ENCODE peak calls at places on chromosomes 7 and 10, in nine cellular contexts. O, E, R, J, U, Y, S, V and A are unnamed samples.

GRCh38 chr10:60480865-60481563 is 91.3 kb upstream of the ANK3 start:
- DNase-seq in E (no peak), U (peak; percentile 86), O (no peak), J (no peak), R (no peak), Y (no peak), S (no peak), V (peak; percentile 70), A (no peak)

GRCh38 chr7:6628045-6628444 is 9.1 kb upstream of the ZNF316 start:
- DNase-seq in Y (no peak), S (no peak), U (peak; percentile 63), O (no peak), V (peak; percentile 48), E (no peak), J (no peak), R (no peak), A (no peak)

GRCh38 chr7:35624299-35625186 is 70.4 kb downstream of the HERPUD2 start:
- DNase-seq in Y (peak; percentile 52), S (peak; percentile 70), U (peak; percentile 19), J (no peak), R (peak; percentile 62), V (peak; percentile 72), E (peak; percentile 89), O (peak; percentile 72), A (peak; percentile 50)

GRCh38 chr10:118108194-118109026 is 61.7 kb upstream of the RAB11FIP2 start:
- DNase-seq in U (peak; percentile 56), Y (no peak), J (no peak), O (no peak), S (no peak), E (no peak), V (peak; percentile 38), R (no peak), A (no peak)

GRCh38 chr10:6580279-6581029 is 378 bp upstream of the PRKCQ start:
- DNase-seq in J (no peak), S (peak; percentile 86), R (peak; percentile 85), O (peak; percentile 84), V (peak; percentile 59), E (peak; percentile 82), U (peak; percentile 59), Y (peak; percentile 81), A (no peak)

GRCh38 chr7:88522771-88523316 is 216.2 kb upstream of the STEAP4 start:
- DNase-seq in V (no peak), R (no peak), J (no peak), E (peak; percentile 3), Y (no peak), U (no peak), O (no peak), S (no peak), A (no peak)

GRCh38 chr10:110918633-110919348 is at the start of gene BBIP1:
- DNase-seq in V (peak; percentile 97), E (no peak), S (peak; percentile 90), U (peak; percentile 100), R (peak; percentile 96), J (no peak), Y (no peak), O (peak; percentile 100), A (no peak)

GRCh38 chr10:116621476-116621875 is 723 bp downstream of the PNLIPRP2 start:
- DNase-seq in V (no peak), Y (no peak), R (no peak), J (no peak), O (no peak), E (no peak), S (no peak), U (no peak), A (no peak)

GRCh38 chr7:131692131-131692960 is 135.9 kb upstream of the PODXL start:
- DNase-seq in R (peak; percentile 19), O (peak; percentile 69), S (peak; percentile 65), Y (peak; percentile 95), E (peak; percentile 91), J (peak; percentile 60), V (no peak), U (peak; percentile 18), A (peak; percentile 86)

GRCh38 chr10:90890347-90890746 is 18.6 kb downstream of the RPP30 start:
- DNase-seq in E (no peak), V (no peak), O (no peak), U (no peak), R (no peak), Y (no peak), J (no peak), S (no peak), A (no peak)

GRCh38 chr7:16357921-16358320 is 63.4 kb downstream of the CRPPA start:
- DNase-seq in E (no peak), S (no peak), V (no peak), R (no peak), J (no peak), O (no peak), Y (no peak), U (no peak), A (no peak)

GRCh38 chr7:44391746-44392617 is 66.6 kb upstream of the CAMK2B start:
- DNase-seq in S (no peak), O (no peak), Y (no peak), J (peak; percentile 52), R (no peak), V (no peak), U (no peak), E (no peak), A (no peak)

GRCh38 chr7:108403597-108404217 is 52.5 kb downstream of the NRCAM start:
- DNase-seq in R (no peak), U (no peak), S (no peak), O (no peak), E (no peak), V (no peak), J (no peak), Y (no peak), A (no peak)

GRCh38 chr10:10869592-10869991 is 148.1 kb upstream of the CELF2 start:
- DNase-seq in V (peak; percentile 32), O (peak; percentile 1), E (no peak), J (no peak), Y (no peak), U (no peak), S (peak; percentile 29), R (no peak), A (no peak)

GRCh38 chr10:122007415-122007814 is 18.5 kb downstream of the TACC2 start:
- DNase-seq in V (no peak), U (no peak), R (no peak), O (no peak), S (no peak), Y (no peak), J (no peak), E (no peak), A (no peak)

GRCh38 chr7:113774182-113774807 is 144.5 kb downstream of the PPP1R3A start:
- DNase-seq in Y (no peak), U (peak; percentile 16), E (peak; percentile 61), J (no peak), O (peak; percentile 70), R (peak; percentile 33), S (peak; percentile 20), V (peak; percentile 20), A (peak; percentile 17)

GRCh38 chr10:69885379-69886156 is 83.9 kb downstream of the COL13A1 start:
- DNase-seq in R (peak; percentile 6), E (peak; percentile 58), U (no peak), V (peak; percentile 36), S (no peak), Y (no peak), J (no peak), O (no peak), A (no peak)

GRCh38 chr7:30469303-30469702 is 9.3 kb downstream of the NOD1 start:
- DNase-seq in V (peak; percentile 51), S (no peak), U (peak; percentile 95), O (no peak), E (peak; percentile 96), R (no peak), Y (peak; percentile 68), J (peak; percentile 96), A (peak; percentile 80)

GRCh38 chr7:1901431-1902210 is 231.5 kb downstream of the ELFN1 start:
- DNase-seq in Y (no peak), V (no peak), E (no peak), O (no peak), U (no peak), R (no peak), J (no peak), S (no peak), A (no peak)

GRCh38 chr10:32139223-32140073 is 83.2 kb upstream of the KIF5B start:
- DNase-seq in E (peak; percentile 88), O (peak; percentile 84), J (peak; percentile 94), V (peak; percentile 93), S (no peak), R (no peak), Y (peak; percentile 74), U (peak; percentile 94), A (no peak)
- TF ChIP-seq CTCF in E (no peak), O (no peak), J (peak; percentile 54), V (peak; percentile 33), S (no peak), R (no peak), Y (no peak), U (peak; percentile 48), A (no peak)

GRCh38 chr10:89646833-89647570 is 2.0 kb upstream of the PANK1 start:
- DNase-seq in U (no peak), O (peak; percentile 40), R (peak; percentile 4), S (no peak), J (no peak), Y (no peak), V (no peak), E (no peak), A (peak; percentile 29)
- TF ChIP-seq CTCF in U (no peak), O (no peak), R (no peak), S (no peak), J (no peak), Y (no peak), V (no peak), E (no peak), A (no peak)

GRCh38 chr7:151820486-151821105 is 56.3 kb downstream of the PRKAG2 start:
- DNase-seq in O (no peak), Y (no peak), R (no peak), J (no peak), S (no peak), E (no peak), U (no peak), V (no peak), A (no peak)

GRCh38 chr7:151823783-151824182 is 53.1 kb downstream of the PRKAG2 start:
- DNase-seq in U (no peak), O (no peak), S (no peak), V (no peak), J (no peak), R (no peak), E (no peak), Y (no peak), A (no peak)

GRCh38 chr7:151821226-151821625 is 55.7 kb downstream of the PRKAG2 start:
- DNase-seq in R (no peak), Y (no peak), J (no peak), S (no peak), U (no peak), V (no peak), O (no peak), E (no peak), A (no peak)

GRCh38 chr7:151822541-151823181 is 54.3 kb downstream of the PRKAG2 start:
- DNase-seq in S (no peak), E (no peak), O (no peak), J (no peak), R (no peak), Y (no peak), V (no peak), U (no peak), A (no peak)

GRCh38 chr7:151821806-151822540 is 54.9 kb downstream of the PRKAG2 start:
- DNase-seq in O (no peak), Y (no peak), E (no peak), S (no peak), V (no peak), J (no peak), U (no peak), R (no peak), A (no peak)
- TF ChIP-seq CTCF in O (no peak), Y (no peak), E (no peak), S (no peak), V (no peak), J (no peak), U (no peak), R (no peak), A (no peak)

GRCh38 chr10:52780391-52781155 is 8.0 kb upstream of the MBL2 start:
- DNase-seq in S (no peak), Y (no peak), R (no peak), E (no peak), J (no peak), V (no peak), U (no peak), O (no peak), A (no peak)
- TF ChIP-seq CTCF in S (no peak), Y (no peak), R (no peak), E (no peak), J (peak; percentile 6), V (peak; percentile 60), U (no peak), O (no peak), A (no peak)